ENCODE peak calls at places on chromosomes 16 and 17, in four cellular contexts. R is A549, I is IMR-90, L is H1. D is an unnamed sample.

GRCh38 chr17:27810902-27811557 is 10.7 kb upstream of the NOS2 start:
- DNase-seq in L (no peak), I (peak), R (peak), D (no peak)

GRCh38 chr16:52545544-52546262 is 1.2 kb downstream of the TOX3 start:
- DNase-seq in I (no peak), R (no peak), L (no peak), D (peak)

GRCh38 chr16:3158014-3158497 is 23.2 kb downstream of the ZNF213 start:
- DNase-seq in R (no peak), L (no peak), I (no peak), D (no peak)

GRCh38 chr17:63178530-63178929 is 212.5 kb downstream of the TANC2 start:
- DNase-seq in R (no peak), L (no peak), I (peak), D (no peak)

GRCh38 chr16:53805747-53806146 is 101.8 kb downstream of the FTO start:
- DNase-seq in R (no peak), L (no peak), I (no peak), D (no peak)

GRCh38 chr17:43337684-43338428 is 60.9 kb upstream of the ARL4D start:
- DNase-seq in I (no peak), R (no peak), L (no peak), D (no peak)

GRCh38 chr17:59397316-59398073 is 66.0 kb downstream of the YPEL2 start:
- DNase-seq in I (no peak), R (no peak), L (no peak), D (no peak)

GRCh38 chr16:15031596-15031995 is 24.3 kb downstream of the NTAN1 start:
- DNase-seq in L (no peak), I (no peak), R (no peak), D (no peak)

GRCh38 chr16:84729716-84730320 is 30.0 kb downstream of the USP10 start:
- DNase-seq in R (peak), I (peak), L (no peak), D (no peak)

GRCh38 chr16:6674071-6674470 is 658.6 kb upstream of the RBFOX1 start:
- DNase-seq in L (no peak), R (no peak), I (no peak), D (no peak)

GRCh38 chr17:19250421-19251141 is 13.4 kb downstream of the EPN2 start:
- DNase-seq in I (no peak), L (no peak), R (no peak), D (no peak)

GRCh38 chr17:14308965-14309879 is 8.3 kb downstream of the HS3ST3B1 start:
- DNase-seq in I (peak), R (peak), L (peak), D (peak)

GRCh38 chr17:3026125-3026855 is 37.1 kb downstream of the OR1D5 start:
- DNase-seq in L (no peak), I (no peak), R (no peak), D (no peak)

GRCh38 chr17:76715462-76715830 is 4.7 kb upstream of the MXRA7 start:
- DNase-seq in L (no peak), R (no peak), I (no peak), D (no peak)

GRCh38 chr16:77191259-77191969 is 424 bp downstream of the MON1B start:
- DNase-seq in I (no peak), L (no peak), R (peak), D (no peak)

GRCh38 chr16:30032083-30032819 is 1.2 kb upstream of the TLCD3B start:
- DNase-seq in L (peak), R (peak), I (peak), D (peak)

GRCh38 chr17:7880076-7880868 is 8.3 kb upstream of the CHD3 start:
- DNase-seq in L (no peak), I (no peak), R (no peak), D (no peak)

GRCh38 chr17:63702223-63702577 is 2.3 kb upstream of the LIMD2 start:
- DNase-seq in R (no peak), I (no peak), L (no peak), D (no peak)

GRCh38 chr17:560379-560935 is 154.2 kb downstream of the VPS53 start:
- DNase-seq in L (no peak), R (no peak), I (peak), D (no peak)

GRCh38 chr17:19539841-19540311 is 6.2 kb downstream of the SLC47A1 start:
- DNase-seq in L (no peak), I (no peak), R (no peak), D (no peak)

GRCh38 chr16:56910114-56910511 is 21.8 kb upstream of the HERPUD1 start:
- DNase-seq in I (no peak), R (no peak), L (no peak), D (no peak)

GRCh38 chr16:57916735-57917450 is 54.0 kb downstream of the CNGB1 start:
- DNase-seq in R (peak), I (peak), L (no peak), D (no peak)

GRCh38 chr17:28018439-28019070 is 23.9 kb upstream of the NLK start:
- DNase-seq in I (peak), R (peak), L (no peak), D (no peak)

GRCh38 chr17:48843172-48843900 is 12.5 kb downstream of the CALCOCO2 start:
- DNase-seq in I (peak), R (no peak), L (no peak), D (no peak)

GRCh38 chr17:54754560-54754959 is 146.1 kb upstream of the TOM1L1 start:
- DNase-seq in L (no peak), I (no peak), R (peak), D (peak)

GRCh38 chr16:2853531-2854073 is 4.4 kb downstream of the PRSS22 start:
- DNase-seq in L (no peak), R (no peak), I (no peak), D (no peak)

GRCh38 chr16:80912651-80913050 is 94.0 kb downstream of the CMC2 start:
- DNase-seq in L (no peak), I (no peak), R (no peak), D (no peak)

GRCh38 chr17:9576521-9577401 is at the start of gene CFAP52:
- DNase-seq in L (peak), I (peak), R (peak), D (peak)
- TF ChIP-seq USF2 in L (no peak), I (no peak), R (no peak), D (no peak)

GRCh38 chr17:81672954-81673353 is 6.4 kb downstream of the CCDC137 start:
- DNase-seq in R (no peak), L (no peak), I (no peak), D (no peak)
- TF ChIP-seq USF2 in R (no peak), L (no peak), I (no peak), D (no peak)

DNA sequence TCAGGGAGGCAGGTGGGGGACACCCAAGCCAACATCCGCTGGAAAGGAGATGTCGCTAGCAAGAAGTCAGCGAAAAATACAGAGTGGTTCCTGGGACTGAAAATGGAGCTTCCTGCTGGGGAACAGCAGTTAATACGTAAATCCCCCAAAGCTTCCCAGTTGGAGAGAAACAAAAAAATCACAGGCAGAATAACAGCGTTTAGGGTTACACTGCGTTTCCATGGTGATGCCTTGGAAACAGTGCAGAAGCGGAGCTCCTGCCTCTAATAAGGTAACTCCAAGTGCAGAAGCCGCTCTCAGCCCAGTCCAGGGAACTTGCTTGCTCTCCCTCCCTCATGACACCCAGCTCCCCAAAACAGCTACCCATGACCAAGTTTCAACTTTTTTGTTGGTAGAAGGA is 73.4 kb downstream of the PLD6 start:
- DNase-seq in L (no peak), I (no peak), R (no peak), D (no peak)
- TF ChIP-seq USF2 in L (no peak), I (no peak), R (no peak), D (no peak)

GRCh38 chr17:73027130-73027741 is 65.3 kb downstream of the SLC39A11 start:
- DNase-seq in R (no peak), I (peak), L (no peak), D (no peak)
- TF ChIP-seq USF2 in R (no peak), I (no peak), L (no peak), D (no peak)

D was measured in WTC11.